ENCODE peak calls at places on chromosomes 6 and 20, in four cellular contexts. G, Q, D and T are unnamed samples.

GRCh38 chr6:90712165-90712564 is 125.3 kb upstream of the MAP3K7 start:
- DNase-seq in G (no peak), D (no peak), Q (no peak), T (no peak)

GRCh38 chr6:85797993-85798392 is 155.3 kb upstream of the SYNCRIP start:
- DNase-seq in Q (no peak), G (no peak), D (no peak), T (no peak)

GRCh38 chr6:42532038-42532669 is 31.7 kb upstream of the UBR2 start:
- DNase-seq in D (peak), G (no peak), Q (no peak), T (peak)

GRCh38 chr6:68975064-68975463 is 340.0 kb downstream of the ADGRB3 start:
- DNase-seq in D (no peak), G (peak), Q (no peak), T (peak)

GRCh38 chr6:38973178-38974057 is 75.2 kb upstream of the GLP1R start:
- DNase-seq in G (no peak), Q (peak), D (peak), T (peak)

GRCh38 chr6:20455175-20456075 is 53.7 kb downstream of the E2F3 start:
- DNase-seq in G (no peak), Q (no peak), D (no peak), T (no peak)

GRCh38 chr20:22914291-22914690 is 120.8 kb upstream of the SSTR4 start:
- DNase-seq in G (no peak), Q (no peak), D (no peak), T (no peak)

GRCh38 chr6:149065658-149066556 is 251.6 kb upstream of the TAB2 start:
- DNase-seq in G (no peak), Q (peak), D (no peak), T (no peak)

GRCh38 chr6:41824571-41825569 is 37.4 kb downstream of the TOMM6 start:
- DNase-seq in G (no peak), Q (no peak), D (no peak), T (no peak)

GRCh38 chr6:39681566-39682250 is 43.5 kb downstream of the KIF6 start:
- DNase-seq in G (no peak), D (no peak), Q (no peak), T (no peak)

GRCh38 chr6:110232456-110232855 is 52.2 kb downstream of the CDC40 start:
- DNase-seq in D (no peak), G (no peak), Q (no peak), T (no peak)

GRCh38 chr6:33375143-33375649 is 16.4 kb upstream of the KIFC1 start:
- DNase-seq in D (no peak), G (no peak), Q (no peak), T (no peak)

GRCh38 chr6:86888311-86888710 is 49.0 kb upstream of the HTR1E start:
- DNase-seq in D (no peak), Q (no peak), G (no peak), T (no peak)

GRCh38 chr6:144153260-144153659 is 2.9 kb downstream of the STX11 start:
- DNase-seq in Q (no peak), D (no peak), G (no peak), T (no peak)

GRCh38 chr6:117513778-117514371 is 31.4 kb downstream of the DCBLD1 start:
- DNase-seq in D (no peak), Q (no peak), G (no peak), T (no peak)

GRCh38 chr6:143410859-143411270 is 39.6 kb downstream of the ADAT2 start:
- DNase-seq in D (peak), Q (no peak), G (no peak), T (no peak)

GRCh38 chr6:34771727-34772126 is 14.4 kb downstream of the SNRPC start:
- DNase-seq in G (no peak), Q (no peak), D (no peak), T (no peak)

GRCh38 chr20:641516-641913 is 11.5 kb downstream of the SRXN1 start:
- DNase-seq in G (peak), D (peak), Q (no peak), T (peak)

GRCh38 chr6:86193821-86194220 is 551.1 kb upstream of the SYNCRIP start:
- DNase-seq in G (no peak), Q (no peak), D (no peak), T (no peak)

GRCh38 chr6:10276106-10276505 is 138.8 kb downstream of the TFAP2A start:
- DNase-seq in G (no peak), D (no peak), Q (no peak), T (no peak)

GRCh38 chr6:82362868-82363267 is 749 bp upstream of the TPBG start:
- DNase-seq in G (no peak), Q (no peak), D (no peak), T (no peak)

GRCh38 chr6:34331361-34332050 is 61.0 kb downstream of the NUDT3 start:
- DNase-seq in Q (no peak), D (no peak), G (no peak), T (no peak)

GRCh38 chr6:136983692-136984091 is 61.1 kb downstream of the IL20RA start:
- DNase-seq in G (no peak), D (no peak), Q (no peak), T (no peak)

GRCh38 chr6:44416103-44416502 is 28.6 kb downstream of the CDC5L start:
- DNase-seq in Q (no peak), G (no peak), D (peak), T (no peak)

GRCh38 chr6:112253842-112254816 is at the start of gene LAMA4:
- DNase-seq in D (no peak), Q (no peak), G (peak), T (no peak)

GRCh38 chr20:55135923-55136322 is 660.5 kb downstream of the DOK5 start:
- DNase-seq in D (no peak), Q (no peak), G (no peak), T (no peak)

GRCh38 chr6:26172496-26172958 is 85.3 kb downstream of the HFE start:
- DNase-seq in Q (no peak), D (no peak), G (no peak), T (peak)

GRCh38 chr20:9177278-9177677 is 108.4 kb downstream of the PLCB4 start:
- DNase-seq in Q (no peak), D (no peak), G (no peak), T (no peak)

GRCh38 chr6:27234576-27234975 is 12.9 kb upstream of the PRSS16 start:
- DNase-seq in Q (no peak), D (no peak), G (no peak), T (no peak)

GRCh38 chr6:27237089-27237723 is 10.3 kb upstream of the PRSS16 start:
- DNase-seq in G (peak), Q (no peak), D (peak), T (peak)

GRCh38 chr6:27241443-27241842 is 6.1 kb upstream of the PRSS16 start:
- DNase-seq in G (no peak), Q (no peak), D (no peak), T (no peak)

GRCh38 chr6:27239258-27239657 is 8.2 kb upstream of the PRSS16 start:
- DNase-seq in G (no peak), D (no peak), Q (no peak), T (no peak)

DNA sequence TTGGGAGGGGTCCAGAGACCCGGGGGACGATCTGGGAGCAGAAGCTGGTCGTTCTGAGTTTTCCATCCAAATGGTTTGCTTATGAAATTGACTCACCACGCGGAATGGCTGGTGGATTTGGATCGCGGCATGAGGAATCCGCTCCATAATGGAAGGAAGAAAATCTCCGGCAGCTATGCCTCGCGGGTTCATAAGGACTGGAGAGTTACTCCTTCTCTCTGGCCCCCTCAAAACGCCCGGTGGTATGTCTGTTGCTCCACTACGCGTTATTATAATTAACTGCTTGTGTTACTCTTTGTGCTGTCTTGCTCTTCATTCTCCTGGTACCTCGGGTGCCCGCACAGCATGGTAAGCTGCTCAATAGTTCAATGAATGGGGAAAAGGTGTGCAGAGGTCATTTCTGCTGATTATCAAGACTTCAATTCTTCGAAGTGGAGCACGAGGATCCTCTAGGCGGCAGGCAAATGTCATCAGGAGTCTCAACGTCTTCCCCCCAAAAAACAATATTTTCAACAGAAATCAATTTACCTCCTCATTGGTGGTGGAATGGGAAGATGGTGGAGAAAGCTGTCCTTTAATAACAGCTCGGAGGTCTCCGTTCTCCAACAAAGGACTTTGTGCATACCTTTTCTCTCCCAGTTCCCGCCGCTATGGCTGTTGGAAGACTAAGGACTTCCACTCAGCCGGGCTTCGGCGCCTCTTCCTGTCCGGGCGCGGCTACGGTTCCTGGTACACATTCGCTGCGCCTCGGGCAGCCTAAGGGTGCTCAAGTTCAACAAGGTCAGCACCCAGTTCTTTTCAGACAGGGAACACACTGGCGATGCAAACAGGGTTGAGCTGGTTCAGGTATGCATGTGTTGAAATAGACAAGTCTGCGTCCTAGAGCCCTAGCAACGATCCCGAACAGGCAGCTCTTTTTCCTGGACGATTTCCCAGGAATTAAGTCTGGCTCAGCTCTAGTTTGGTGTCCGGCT is 9.2 kb upstream of the PRSS16 start:
- DNase-seq in D (no peak), G (peak), Q (no peak), T (no peak)
- TF ChIP-seq ETV6 in D (no peak), G (peak), Q (no peak), T (no peak)

DNA sequence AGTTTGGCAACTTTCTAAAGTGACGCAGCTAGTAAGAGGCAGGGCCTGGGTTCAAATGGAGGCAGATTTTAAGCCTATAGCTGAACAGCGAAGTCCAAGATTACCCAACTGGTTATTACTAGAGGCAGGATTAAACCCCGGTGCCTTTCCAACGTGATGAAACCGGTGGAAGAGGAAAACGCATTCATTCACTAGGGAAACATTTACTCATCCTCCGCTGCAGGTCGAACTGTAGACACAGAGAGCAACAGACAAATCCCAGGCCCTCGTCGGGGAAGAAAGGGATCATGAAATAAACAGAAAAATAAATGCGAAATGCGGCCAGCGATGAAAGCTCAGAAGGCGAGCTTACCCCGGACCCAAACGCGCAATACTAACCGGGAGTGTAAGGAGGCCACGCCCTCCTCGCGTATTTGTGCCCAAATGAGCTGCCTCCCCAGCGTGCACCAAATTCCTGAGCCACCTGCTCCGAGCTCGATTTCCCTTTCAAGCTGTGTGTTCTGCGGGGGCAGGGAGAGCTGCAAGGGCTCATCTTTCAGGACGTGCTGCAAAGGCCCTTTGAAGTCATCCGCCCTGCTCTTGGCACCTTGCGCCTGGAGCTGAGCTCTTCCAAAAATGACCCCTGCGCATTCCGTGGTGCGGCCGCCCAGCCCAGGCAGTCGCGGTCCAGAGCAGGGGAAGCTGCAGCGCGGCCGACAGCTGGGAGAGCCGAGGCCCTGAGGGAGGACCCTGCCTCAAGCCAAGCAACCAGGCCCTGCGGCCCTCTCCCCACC is 46.9 kb downstream of the PDYN start:
- DNase-seq in D (peak), Q (no peak), G (peak), T (no peak)
- TF ChIP-seq ETV6 in D (no peak), Q (no peak), G (peak), T (no peak)

DNA sequence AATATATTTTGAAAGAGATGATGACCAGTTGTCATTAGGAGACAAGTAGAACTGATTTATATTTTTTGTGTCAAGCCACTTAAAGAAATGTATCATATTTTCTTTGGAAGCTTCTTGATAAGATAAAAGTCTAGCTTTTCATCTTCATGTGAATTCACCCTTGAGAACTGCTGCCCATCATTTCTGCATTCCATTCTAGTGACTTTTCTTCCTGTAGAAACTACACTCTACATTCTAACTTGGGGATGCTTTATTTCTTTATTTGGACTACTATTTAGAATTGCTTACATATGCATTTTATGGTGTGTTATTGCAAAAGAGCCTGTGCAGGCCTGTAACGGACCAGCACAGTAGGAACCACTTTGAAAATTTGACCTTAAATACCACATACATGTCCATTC is 335.0 kb upstream of the KCNQ5 start:
- DNase-seq in D (no peak), G (no peak), Q (no peak), T (no peak)
- TF ChIP-seq ETV6 in D (no peak), G (no peak), Q (no peak), T (no peak)

GRCh38 chr6:154274175-154274574 is 82.4 kb downstream of the IPCEF1 start:
- DNase-seq in D (no peak), G (no peak), Q (no peak), T (no peak)

GRCh38 chr6:154277578-154278128 is 79.0 kb downstream of the IPCEF1 start:
- DNase-seq in Q (no peak), G (no peak), D (no peak), T (no peak)

GRCh38 chr6:154276810-154277577 is 79.6 kb downstream of the IPCEF1 start:
- DNase-seq in G (no peak), D (peak), Q (no peak), T (peak)
- TF ChIP-seq ETV6 in G (no peak), D (no peak), Q (no peak), T (no peak)

DNA sequence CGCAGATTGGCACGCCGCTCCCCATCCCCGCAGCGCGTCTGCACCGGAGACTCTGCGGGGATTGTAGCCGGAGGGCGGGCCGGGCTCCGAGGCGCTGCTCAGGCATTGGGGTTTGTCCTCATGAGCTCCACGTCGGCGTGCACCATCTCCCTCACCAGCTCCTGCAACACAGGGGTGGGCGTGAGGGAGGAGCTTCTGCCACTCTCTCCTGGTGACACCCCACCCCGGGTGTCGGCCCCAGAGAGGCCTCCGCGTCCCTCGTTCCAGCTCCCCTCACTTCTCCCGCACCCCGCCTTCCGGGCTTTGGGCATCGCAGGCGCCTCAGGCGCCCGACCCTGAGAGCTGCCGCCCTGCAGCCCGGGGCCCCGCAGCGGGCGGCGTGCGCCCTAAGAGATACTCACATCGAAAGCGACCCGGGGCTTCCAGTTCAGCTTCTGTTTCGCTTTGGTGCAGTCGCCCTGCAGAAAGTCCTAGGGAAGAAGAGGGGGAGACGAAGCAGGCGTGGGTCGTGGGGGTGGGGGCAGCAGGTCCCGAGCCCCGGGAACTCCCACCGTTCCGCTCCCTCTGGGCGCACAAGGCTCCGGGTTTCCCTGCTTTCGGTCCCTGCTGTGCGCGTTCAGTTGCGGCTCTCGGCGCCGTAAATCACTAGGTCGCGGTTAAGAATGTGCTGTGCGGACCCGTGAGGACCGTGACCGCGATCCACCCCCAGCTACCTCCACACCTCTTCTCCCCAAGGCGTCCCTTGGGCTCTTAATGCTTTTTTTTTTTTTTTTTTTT is 14.5 kb downstream of the FOXC1 start:
- DNase-seq in G (peak), D (no peak), Q (no peak), T (no peak)
- TF ChIP-seq ETV6 in G (no peak), D (no peak), Q (no peak), T (no peak)

DNA sequence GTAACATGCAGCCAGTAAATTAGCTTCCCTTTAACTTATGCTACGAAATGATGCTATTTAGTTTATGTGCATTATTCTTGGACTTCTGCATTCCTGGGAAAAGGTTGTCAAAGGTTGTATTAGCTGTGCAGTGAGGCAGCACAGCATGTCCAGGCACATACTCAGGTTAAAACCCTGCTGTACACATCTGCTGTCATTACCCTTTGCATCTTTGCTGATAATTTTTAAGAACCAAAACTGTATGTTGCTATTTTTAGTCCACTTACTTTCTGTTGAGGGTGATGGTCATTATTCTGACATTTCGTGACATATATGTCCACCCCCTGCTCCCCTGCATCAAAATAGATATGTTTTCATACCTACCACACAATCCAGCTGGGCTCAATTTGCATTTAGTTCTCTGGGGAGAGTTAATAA is 142.5 kb upstream of the SPACA1 start:
- DNase-seq in G (no peak), Q (peak), D (no peak), T (no peak)
- TF ChIP-seq ETV6 in G (no peak), Q (no peak), D (no peak), T (no peak)

GRCh38 chr20:62589150-62589498 is 53.2 kb upstream of the SLCO4A1 start:
- DNase-seq in G (no peak), Q (no peak), D (no peak), T (no peak)

GRCh38 chr20:62591591-62591990 is 50.7 kb upstream of the SLCO4A1 start:
- DNase-seq in D (no peak), Q (no peak), G (no peak), T (no peak)

GRCh38 chr20:62591122-62591468 is 51.2 kb upstream of the SLCO4A1 start:
- DNase-seq in Q (no peak), D (no peak), G (no peak), T (no peak)

GRCh38 chr20:62589720-62590119 is 52.6 kb upstream of the SLCO4A1 start:
- DNase-seq in D (no peak), Q (no peak), G (no peak), T (no peak)

GRCh38 chr20:62590301-62591121 is 51.8 kb upstream of the SLCO4A1 start:
- DNase-seq in G (no peak), D (no peak), Q (no peak), T (no peak)
- TF ChIP-seq ETV6 in G (no peak), D (no peak), Q (no peak), T (no peak)

GRCh38 chr20:3233991-3234498 is 4.9 kb downstream of the SLC4A11 start:
- DNase-seq in D (no peak), G (no peak), Q (no peak), T (no peak)

GRCh38 chr20:3237958-3238615 is 903 bp downstream of the SLC4A11 start:
- DNase-seq in G (peak), D (no peak), Q (no peak), T (no peak)

GRCh38 chr20:3233131-3233990 is 5.6 kb downstream of the SLC4A11 start:
- DNase-seq in D (no peak), G (no peak), Q (no peak), T (no peak)

GRCh38 chr20:3237011-3237957 is 1.7 kb downstream of the SLC4A11 start:
- DNase-seq in G (no peak), D (no peak), Q (no peak), T (no peak)

GRCh38 chr20:3235661-3236324 is 3.2 kb downstream of the SLC4A11 start:
- DNase-seq in D (no peak), G (no peak), Q (no peak), T (no peak)
- TF ChIP-seq ETV6 in D (no peak), G (no peak), Q (no peak), T (no peak)